ENCODE peak calls at places on chromosomes 12 and 14, in four cellular contexts. H, R, Z and D are unnamed samples. For H3K79me2 and H3K4me1, the result is how much of the 10 kb centered on the place peaks cover.

GRCh38 chr14:104977681-104978647 is at the start of gene AHNAK2:
- DNase-seq in H (peak), R (peak), Z (peak), D (peak)

GRCh38 chr14:77123381-77124344 is 17.9 kb downstream of the ZDHHC22 start:
- DNase-seq in H (no peak), Z (peak), R (peak), D (no peak)

GRCh38 chr14:90495357-90496276 is 98.8 kb downstream of the CALM1 start:
- DNase-seq in R (peak), Z (peak), H (peak), D (peak)

GRCh38 chr14:93965287-93965821 is 11.0 kb downstream of the ASB2 start:
- DNase-seq in H (peak), R (peak), Z (no peak), D (no peak)

GRCh38 chr12:109989380-109989779 is 6.8 kb downstream of the GIT2 start:
- DNase-seq in Z (no peak), H (no peak), R (no peak), D (no peak)

GRCh38 chr12:10243803-10244520 is 31.3 kb downstream of the GABARAPL1 start:
- DNase-seq in R (no peak), Z (no peak), H (no peak), D (no peak)

GRCh38 chr12:57329219-57329618 is 78.2 kb upstream of the STAC3 start:
- DNase-seq in Z (no peak), H (no peak), R (no peak), D (no peak)

GRCh38 chr12:84994436-84994835 is 41.6 kb downstream of the TSPAN19 start:
- DNase-seq in Z (no peak), R (no peak), H (no peak), D (no peak)

GRCh38 chr12:131833896-131834641 is 5.9 kb downstream of the MMP17 start:
- DNase-seq in H (peak), Z (no peak), R (no peak), D (peak)

GRCh38 chr14:106579084-106579483 is 1052.7 kb downstream of the TMEM121 start:
- DNase-seq in Z (no peak), R (no peak), H (no peak), D (no peak)

GRCh38 chr12:119809023-119809422 is 68.1 kb downstream of the CIT start:
- DNase-seq in H (no peak), R (no peak), Z (no peak), D (no peak)

GRCh38 chr14:105294142-105294597 is 6.6 kb downstream of the BRF1 start:
- DNase-seq in Z (no peak), R (no peak), H (peak), D (peak)

GRCh38 chr12:108884116-108885012 is 4.5 kb downstream of the DAO start:
- DNase-seq in R (peak), Z (peak), H (peak), D (peak)

GRCh38 chr12:86006727-86007126 is 132.6 kb downstream of the NTS start:
- DNase-seq in R (no peak), Z (no peak), H (no peak), D (no peak)

GRCh38 chr14:95331708-95332408 is 12.2 kb upstream of the CLMN start:
- DNase-seq in H (no peak), Z (peak), R (no peak), D (no peak)

GRCh38 chr14:73467800-73468199 is 9.5 kb upstream of the NUMB start:
- DNase-seq in R (no peak), Z (no peak), H (peak), D (no peak)

GRCh38 chr12:113673524-113674238 is 202.0 kb upstream of the LHX5 start:
- DNase-seq in Z (no peak), H (no peak), R (no peak), D (peak)

GRCh38 chr12:9721394-9722092 is 11.4 kb downstream of the CLECL1 start:
- DNase-seq in Z (no peak), H (peak), R (no peak), D (no peak)

GRCh38 chr14:65222434-65222833 is 120.1 kb upstream of the MAX start:
- DNase-seq in R (peak), H (peak), Z (peak), D (peak)

DNA sequence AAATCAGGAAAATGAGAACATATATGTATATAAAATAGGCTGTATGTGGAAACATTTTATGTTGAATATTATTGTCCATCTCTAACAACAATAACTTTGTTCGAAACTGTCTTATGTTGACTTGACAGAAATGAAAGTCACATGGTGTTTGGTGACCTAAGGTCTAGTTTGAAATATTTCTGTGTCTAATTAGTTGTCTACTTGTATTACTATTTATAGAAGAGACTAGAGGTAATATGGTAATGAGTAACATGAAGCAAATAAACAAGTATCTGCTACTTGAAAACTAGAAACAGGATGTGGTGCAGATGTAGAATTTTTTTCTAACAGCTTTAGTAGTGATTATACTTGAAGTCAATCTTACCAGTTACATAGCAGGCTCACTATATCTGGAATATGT is 3.9 kb downstream of the GPHN start:
- DNase-seq in Z (no peak), H (no peak), R (no peak), D (no peak)
- H3K4me2 ChIP-seq in Z (no peak), H (no peak), R (no peak), D (no peak)

DNA sequence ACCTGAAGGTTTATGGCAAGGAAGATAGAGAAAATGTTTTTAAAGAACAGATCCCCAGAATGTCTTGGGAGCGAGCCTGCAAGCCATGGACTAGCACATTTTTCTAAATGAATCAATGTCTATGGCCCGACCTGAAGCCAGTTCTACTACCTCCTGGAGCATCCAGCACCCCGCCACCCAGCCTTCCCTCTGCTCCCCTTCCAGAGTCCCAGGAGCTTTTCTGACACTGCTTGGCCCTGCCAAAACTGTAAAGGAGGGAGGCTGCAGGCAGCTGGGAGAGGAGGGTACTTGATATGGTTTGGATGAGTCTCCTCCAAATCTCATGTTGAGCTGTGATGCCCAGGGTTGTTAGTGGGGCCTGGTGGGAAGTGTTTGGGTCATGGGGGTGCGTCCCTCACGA is 95.5 kb upstream of the FZD10 start:
- DNase-seq in Z (no peak), H (no peak), R (no peak), D (no peak)
- H3K79me2 ChIP-seq in Z (under half), H (under half), R (under half), D (under half)

GRCh38 chr12:117071009-117071408 is 28.2 kb downstream of the TESC start:
- DNase-seq in Z (no peak), R (no peak), H (no peak), D (no peak)
- H3K4me1 ChIP-seq in Z (under half), R (under half), H (under half), D (under half)

DNA sequence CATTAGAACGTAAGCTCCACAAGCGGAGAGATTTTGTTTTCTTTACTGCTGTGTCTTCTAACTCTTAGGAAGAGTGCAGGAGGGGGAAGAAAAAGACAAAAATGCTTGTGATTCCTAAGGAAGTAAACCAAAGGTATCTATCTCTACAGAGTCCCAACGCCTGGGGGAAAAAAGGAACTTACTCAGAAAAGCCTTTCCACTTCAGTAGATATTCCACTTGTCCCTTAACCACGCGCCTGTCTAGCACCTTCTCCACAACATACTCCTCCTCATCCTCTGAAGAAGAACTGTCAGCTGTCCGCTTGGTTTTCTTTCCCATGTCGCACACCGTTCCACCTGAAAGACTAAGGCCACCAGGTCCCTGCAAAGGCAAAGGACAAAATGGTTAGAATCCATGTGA is 22.6 kb downstream of the CBX5 start:
- DNase-seq in R (no peak), H (no peak), Z (no peak), D (no peak)
- H3K4me2 ChIP-seq in R (no peak), H (no peak), Z (no peak), D (peak)

GRCh38 chr12:46214668-46215429 is 54.0 kb downstream of the SLC38A1 start:
- DNase-seq in R (no peak), Z (no peak), H (no peak), D (no peak)
- H3K79me2 ChIP-seq in R (half or more), Z (under half), H (under half), D (half or more)